ENCODE peak calls at places on chromosomes 11 and 22, in four cellular contexts. I is K562, R is A549, C is HepG2. D is an unnamed sample.

GRCh38 chr22:39967103-39967829 is 7.1 kb downstream of the TMA7B start:
- DNase-seq in I (peak; percentile 44), R (peak; percentile 11), C (no peak), D (peak; percentile 45)

GRCh38 chr11:11706022-11706421 is 84.2 kb upstream of the GALNT18 start:
- DNase-seq in I (no peak), R (no peak), C (no peak), D (no peak)

GRCh38 chr11:12408156-12408770 is 30.9 kb downstream of the PARVA start:
- DNase-seq in I (no peak), R (no peak), C (no peak), D (no peak)

GRCh38 chr11:44621140-44621681 is 55.7 kb downstream of the CD82 start:
- DNase-seq in I (peak; percentile 81), R (peak; percentile 75), C (peak; percentile 55), D (peak; percentile 41)

GRCh38 chr22:46865052-46865434 is 102.6 kb downstream of the TBC1D22A start:
- DNase-seq in I (no peak), R (no peak), C (no peak), D (no peak)

GRCh38 chr11:99489561-99489960 is 468.8 kb downstream of the CNTN5 start:
- DNase-seq in I (no peak), R (no peak), C (no peak), D (peak; percentile 4)

GRCh38 chr22:31055322-31056159 is 25.6 kb upstream of the SMTN start:
- DNase-seq in I (no peak), R (peak; percentile 98), C (peak; percentile 98), D (peak; percentile 99)

GRCh38 chr11:10373340-10373739 is 68.5 kb downstream of the ADM start:
- DNase-seq in I (no peak), R (no peak), C (no peak), D (peak; percentile 52)

GRCh38 chr22:22702159-22702873 is 57.9 kb downstream of the GGTLC2 start:
- DNase-seq in I (peak; percentile 83), R (no peak), C (no peak), D (no peak)

DNA sequence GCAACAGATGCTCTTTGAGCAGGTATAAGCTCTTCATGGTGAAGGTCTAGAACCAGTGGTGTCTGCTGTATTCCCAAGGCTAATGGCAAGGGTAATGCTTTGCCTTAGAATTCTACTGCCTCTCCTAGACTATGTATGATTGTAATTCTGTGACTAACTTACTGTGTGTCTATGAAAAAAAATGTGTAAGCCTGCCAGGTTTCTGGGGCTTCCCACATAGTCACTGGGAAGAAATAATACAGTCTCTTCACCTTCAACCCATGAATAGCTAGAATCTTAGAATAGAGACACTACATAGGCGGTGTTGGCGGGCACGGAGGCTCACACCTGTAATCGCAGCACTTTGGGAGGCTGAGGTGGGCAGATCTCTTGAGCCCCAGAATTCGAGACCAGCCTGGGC is 84.1 kb downstream of the C11orf91 start:
- DNase-seq in I (no peak), R (no peak), C (no peak), D (peak; percentile 69)
- TF ChIP-seq MAZ in I (no peak), R (no peak), C (no peak), D (no peak)

GRCh38 chr11:15945726-15946125 is 410.6 kb downstream of the SOX6 start:
- DNase-seq in I (no peak), R (no peak), C (no peak), D (no peak)

GRCh38 chr11:15942126-15942525 is 414.2 kb downstream of the SOX6 start:
- DNase-seq in I (no peak), R (no peak), C (no peak), D (no peak)

GRCh38 chr11:15942936-15943335 is 413.4 kb downstream of the SOX6 start:
- DNase-seq in I (no peak), R (no peak), C (no peak), D (no peak)

GRCh38 chr11:15944460-15944859 is 411.9 kb downstream of the SOX6 start:
- DNase-seq in I (no peak), R (no peak), C (no peak), D (peak; percentile 12)

GRCh38 chr11:15943418-15944197 is 412.7 kb downstream of the SOX6 start:
- DNase-seq in I (no peak), R (no peak), C (no peak), D (no peak)
- TF ChIP-seq MAZ in I (no peak), R (no peak), C (no peak), D (no peak)

GRCh38 chr22:35345808-35346505 is 34.9 kb upstream of the HMOX1 start:
- DNase-seq in I (no peak), R (no peak), C (no peak), D (no peak)
- TF ChIP-seq MAZ in I (no peak), R (no peak), C (no peak), D (no peak)

DNA sequence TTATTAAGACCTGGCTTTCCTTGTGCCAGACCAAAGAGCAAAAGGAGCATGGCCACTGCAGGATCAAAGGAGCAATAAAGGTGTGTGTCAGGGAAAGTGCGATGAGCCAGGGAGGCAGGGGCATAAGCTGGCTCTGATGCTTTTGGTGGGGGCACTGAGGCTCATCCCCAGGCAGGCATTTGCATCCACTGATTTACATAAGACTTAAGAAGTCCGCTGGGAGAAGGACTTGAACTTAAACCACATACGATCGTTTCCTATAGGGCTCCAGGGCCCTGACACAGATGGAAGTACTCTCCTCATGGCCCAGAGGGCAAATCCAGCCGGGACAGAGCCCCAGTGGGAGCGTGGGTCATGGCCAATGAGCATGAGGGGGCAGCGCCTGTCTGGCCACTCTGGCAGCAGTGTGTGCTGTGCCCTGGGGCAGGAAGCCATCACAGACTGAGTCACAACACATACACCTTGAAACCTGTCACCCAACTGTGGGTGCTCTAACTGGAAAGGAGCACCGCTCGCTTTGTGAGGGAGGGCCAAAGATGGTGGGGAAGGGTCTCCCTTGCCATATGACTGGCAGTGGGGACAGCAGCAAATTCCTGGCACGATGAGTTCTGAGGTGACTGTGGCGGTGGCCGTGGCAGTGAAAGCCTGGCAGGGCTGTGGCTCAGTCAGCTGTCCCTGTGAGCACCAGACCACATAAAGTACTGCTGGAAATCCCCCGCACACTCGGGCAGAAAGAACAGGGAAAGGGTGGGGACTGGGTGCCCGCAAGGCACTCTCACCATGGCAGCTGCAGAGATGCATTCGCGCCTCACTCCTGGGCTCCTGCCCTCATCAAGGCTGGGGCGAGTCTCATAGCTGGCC is 79.4 kb upstream of the LMO1 start:
- DNase-seq in I (no peak), R (no peak), C (no peak), D (no peak)
- TF ChIP-seq MAZ in I (no peak), R (no peak), C (no peak), D (no peak)

DNA sequence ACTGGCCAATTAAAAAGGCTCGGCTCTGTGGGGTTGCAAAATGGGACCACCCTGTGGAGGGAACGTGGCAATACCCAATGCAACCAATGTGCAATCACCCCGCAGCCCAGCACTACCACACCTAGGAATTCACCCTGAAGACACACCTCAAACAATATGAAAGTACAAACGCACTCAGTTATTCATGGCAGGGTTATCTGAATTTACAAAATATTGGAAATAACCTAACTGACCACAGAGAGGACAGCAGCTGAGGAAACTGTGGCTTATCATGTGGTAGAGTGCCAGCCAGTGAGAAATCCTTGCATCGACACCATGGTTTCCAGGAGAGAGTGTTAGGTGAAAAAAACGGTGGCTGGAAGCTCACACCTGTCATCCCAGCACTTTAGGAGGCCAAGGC is 18.7 kb downstream of the ALG12 start:
- DNase-seq in I (no peak), R (no peak), C (no peak), D (no peak)
- TF ChIP-seq MAZ in I (no peak), R (no peak), C (no peak), D (no peak)

DNA sequence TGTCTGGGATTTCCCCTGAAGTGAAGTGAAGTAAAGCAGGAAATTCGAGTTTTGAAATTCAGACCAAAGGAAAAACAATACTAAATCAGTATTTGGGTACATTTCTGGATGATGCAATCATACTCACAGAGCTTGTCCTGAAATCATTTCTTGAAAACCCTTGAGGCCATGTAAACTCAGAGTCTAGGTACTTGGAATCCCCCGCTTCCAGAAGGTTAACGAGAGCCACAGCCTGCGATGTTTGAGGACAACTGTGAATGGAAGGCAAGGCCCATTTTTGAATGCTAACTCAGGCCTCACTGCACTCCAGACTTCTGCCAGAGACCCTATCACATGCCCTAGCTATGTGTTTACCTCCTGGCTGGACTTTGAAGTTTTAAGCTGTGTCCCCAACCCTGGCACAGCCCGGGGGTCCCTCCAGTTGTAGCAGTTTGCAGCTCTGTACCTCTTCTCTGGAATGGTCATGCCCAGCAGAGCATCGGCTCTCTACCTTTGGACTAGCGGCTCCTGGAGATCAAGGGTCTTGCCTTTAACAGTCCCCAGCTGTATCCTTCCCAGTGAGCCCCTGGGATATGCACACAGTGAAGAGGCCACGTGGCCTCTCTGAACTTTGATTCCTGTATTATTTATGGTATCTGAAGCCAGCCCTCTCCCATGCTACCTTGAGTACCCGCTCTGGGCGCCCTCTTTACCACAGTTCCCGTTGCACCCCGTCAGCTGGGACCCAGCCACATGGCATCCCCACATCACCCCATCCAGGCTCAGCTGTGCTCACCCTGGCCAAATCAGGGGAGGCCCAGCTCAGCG is 5.6 kb upstream of the FTH1 start:
- DNase-seq in I (no peak), R (peak; percentile 79), C (peak; percentile 95), D (peak; percentile 91)
- TF ChIP-seq MAZ in I (no peak), R (no peak), C (peak; percentile 81), D (no peak)

GRCh38 chr22:32733196-32733595 is 68.3 kb upstream of the TIMP3 start:
- DNase-seq in I (no peak), R (no peak), C (no peak), D (no peak)

GRCh38 chr22:32736746-32737145 is 64.8 kb upstream of the TIMP3 start:
- DNase-seq in I (no peak), R (no peak), C (peak; percentile 59), D (no peak)

GRCh38 chr22:32733900-32734299 is 67.6 kb upstream of the TIMP3 start:
- DNase-seq in I (no peak), R (no peak), C (no peak), D (no peak)

GRCh38 chr22:32737811-32738210 is 63.7 kb upstream of the TIMP3 start:
- DNase-seq in I (no peak), R (no peak), C (no peak), D (peak; percentile 23)

GRCh38 chr22:32735516-32735915 is 66.0 kb upstream of the TIMP3 start:
- DNase-seq in I (no peak), R (no peak), C (no peak), D (no peak)
- TF ChIP-seq MAZ in I (no peak), R (no peak), C (no peak), D (no peak)

GRCh38 chr11:71914127-71914526 is 14.3 kb downstream of the XNDC1N start:
- DNase-seq in I (no peak), R (no peak), C (no peak), D (peak; percentile 54)

GRCh38 chr11:71914617-71915189 is 13.7 kb downstream of the XNDC1N start:
- DNase-seq in I (no peak), R (no peak), C (no peak), D (no peak)

GRCh38 chr11:71917646-71918045 is 10.7 kb downstream of the XNDC1N start:
- DNase-seq in I (no peak), R (no peak), C (no peak), D (peak; percentile 17)

GRCh38 chr11:71908218-71908617 is 20.2 kb downstream of the XNDC1N start:
- DNase-seq in I (no peak), R (no peak), C (no peak), D (no peak)

GRCh38 chr11:71913716-71914115 is 14.7 kb downstream of the XNDC1N start:
- DNase-seq in I (no peak), R (no peak), C (no peak), D (peak; percentile 72)
- TF ChIP-seq MAZ in I (no peak), R (no peak), C (no peak), D (no peak)